ENCODE peak calls at places on chromosomes 11 and 22, in seven cellular contexts. One of them, this sample, is unnamed.

GRCh38 chr11:90434858-90435257 is 212.0 kb upstream of the CHORDC1 start:
- DNase-seq in H1: no peak
- DNase-seq in IMR-90: no peak
- DNase-seq in H9: no peak
- DNase-seq in mesendoderm: peak
- DNase-seq in trophoblast cell: peak
- DNase-seq in mesenchymal stem cell: no peak
- DNase-seq in this sample: peak

GRCh38 chr11:8777907-8778767 is 95.5 kb downstream of the RPL27A start:
- DNase-seq in trophoblast cell: no peak
- DNase-seq in IMR-90: peak
- DNase-seq in mesendoderm: no peak
- DNase-seq in mesenchymal stem cell: peak
- DNase-seq in H9: no peak
- DNase-seq in H1: no peak
- DNase-seq in this sample: peak

GRCh38 chr22:40819741-40820140 is 595 bp upstream of the SLC25A17 start:
- DNase-seq in mesenchymal stem cell: peak
- DNase-seq in mesendoderm: no peak
- DNase-seq in IMR-90: peak
- DNase-seq in H1: no peak
- DNase-seq in trophoblast cell: no peak
- DNase-seq in H9: no peak
- DNase-seq in this sample: no peak

GRCh38 chr11:9132203-9132878 is 40.9 kb upstream of the SCUBE2 start:
- DNase-seq in mesenchymal stem cell: no peak
- DNase-seq in trophoblast cell: no peak
- DNase-seq in H1: no peak
- DNase-seq in H9: no peak
- DNase-seq in mesendoderm: no peak
- DNase-seq in IMR-90: no peak
- DNase-seq in this sample: no peak

GRCh38 chr11:94151903-94152677 is 23.4 kb downstream of the PANX1 start:
- DNase-seq in IMR-90: peak
- DNase-seq in H9: peak
- DNase-seq in mesenchymal stem cell: peak
- DNase-seq in mesendoderm: peak
- DNase-seq in trophoblast cell: peak
- DNase-seq in H1: no peak
- DNase-seq in this sample: no peak

GRCh38 chr11:21475276-21475675 is 717.6 kb upstream of the ANO5 start:
- DNase-seq in H1: no peak
- DNase-seq in H9: no peak
- DNase-seq in mesendoderm: peak
- DNase-seq in trophoblast cell: no peak
- DNase-seq in IMR-90: no peak
- DNase-seq in mesenchymal stem cell: no peak
- DNase-seq in this sample: no peak

GRCh38 chr22:41217553-41218157 is 12.5 kb downstream of the L3MBTL2 start:
- DNase-seq in H1: no peak
- DNase-seq in trophoblast cell: no peak
- DNase-seq in H9: peak
- DNase-seq in mesenchymal stem cell: peak
- DNase-seq in IMR-90: peak
- DNase-seq in mesendoderm: peak
- DNase-seq in this sample: no peak

GRCh38 chr11:46677991-46678740 is 22.3 kb downstream of the ARHGAP1 start:
- DNase-seq in H9: no peak
- DNase-seq in mesendoderm: peak
- DNase-seq in trophoblast cell: no peak
- DNase-seq in H1: no peak
- DNase-seq in IMR-90: peak
- DNase-seq in mesenchymal stem cell: peak
- DNase-seq in this sample: no peak

GRCh38 chr11:32960553-32961164 is 55.0 kb upstream of the DEPDC7 start:
- DNase-seq in IMR-90: peak
- DNase-seq in mesendoderm: peak
- DNase-seq in H9: no peak
- DNase-seq in trophoblast cell: no peak
- DNase-seq in H1: no peak
- DNase-seq in mesenchymal stem cell: peak
- DNase-seq in this sample: peak

GRCh38 chr11:34050967-34051348 is 573 bp upstream of the CAPRIN1 start:
- DNase-seq in H1: no peak
- DNase-seq in H9: no peak
- DNase-seq in IMR-90: peak
- DNase-seq in mesendoderm: no peak
- DNase-seq in trophoblast cell: no peak
- DNase-seq in mesenchymal stem cell: peak
- DNase-seq in this sample: no peak

GRCh38 chr11:30990625-30991348 is 378.8 kb downstream of the DCDC1 start:
- DNase-seq in H9: no peak
- DNase-seq in mesendoderm: no peak
- DNase-seq in trophoblast cell: no peak
- DNase-seq in mesenchymal stem cell: no peak
- DNase-seq in IMR-90: no peak
- DNase-seq in H1: no peak
- DNase-seq in this sample: no peak

GRCh38 chr22:22199634-22200033 is 45.0 kb upstream of the VPREB1 start:
- DNase-seq in trophoblast cell: no peak
- DNase-seq in H1: no peak
- DNase-seq in mesenchymal stem cell: no peak
- DNase-seq in H9: no peak
- DNase-seq in IMR-90: no peak
- DNase-seq in mesendoderm: no peak
- DNase-seq in this sample: no peak

GRCh38 chr11:119992171-119993051 is 145.5 kb downstream of the TRIM29 start:
- DNase-seq in H1: no peak
- DNase-seq in mesenchymal stem cell: no peak
- DNase-seq in IMR-90: no peak
- DNase-seq in mesendoderm: peak
- DNase-seq in trophoblast cell: no peak
- DNase-seq in H9: no peak
- DNase-seq in this sample: no peak

GRCh38 chr11:71136095-71136845 is 116.1 kb downstream of the SHANK2 start:
- DNase-seq in IMR-90: no peak
- DNase-seq in H1: no peak
- DNase-seq in trophoblast cell: no peak
- DNase-seq in mesendoderm: no peak
- DNase-seq in mesenchymal stem cell: no peak
- DNase-seq in H9: no peak
- DNase-seq in this sample: no peak
- H2BK5ac ChIP-seq in IMR-90: no peak
- H2BK5ac ChIP-seq in H1: no peak
- H2BK5ac ChIP-seq in trophoblast cell: no peak
- H2BK5ac ChIP-seq in mesendoderm: no peak
- H2BK5ac ChIP-seq in mesenchymal stem cell: no peak
- H2BK5ac ChIP-seq in H9: no peak
- H2BK5ac ChIP-seq in this sample: no peak

DNA sequence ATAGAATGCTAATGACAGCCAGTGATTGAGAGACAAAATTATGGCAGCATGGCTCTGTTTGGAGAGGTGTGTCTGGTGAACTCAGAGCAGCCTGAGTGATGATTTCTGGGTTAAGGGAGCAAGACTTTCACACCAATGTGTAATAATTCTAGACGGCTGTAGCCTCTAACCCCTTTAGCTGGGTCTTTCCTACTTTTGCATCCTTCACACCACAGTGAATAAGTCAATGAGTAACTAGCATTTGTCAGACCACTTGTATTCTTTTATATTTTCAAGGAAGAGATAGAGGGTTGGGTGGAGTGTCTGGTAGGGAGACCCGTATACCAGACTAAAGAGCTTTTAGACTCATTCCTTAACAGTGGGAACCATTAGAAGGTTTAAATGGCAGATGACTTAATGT is 50.4 kb downstream of the ATXN10 start:
- DNase-seq in H1: no peak
- DNase-seq in mesenchymal stem cell: no peak
- DNase-seq in mesendoderm: no peak
- DNase-seq in trophoblast cell: no peak
- DNase-seq in H9: no peak
- DNase-seq in IMR-90: no peak
- DNase-seq in this sample: no peak
- H3K23ac ChIP-seq in H1: no peak
- H3K23ac ChIP-seq in mesenchymal stem cell: no peak
- H3K23ac ChIP-seq in mesendoderm: no peak
- H3K23ac ChIP-seq in trophoblast cell: no peak
- H3K23ac ChIP-seq in H9: no peak
- H3K23ac ChIP-seq in IMR-90: no peak
- H3K23ac ChIP-seq in this sample: no peak

GRCh38 chr11:2179516-2179915 is 7.9 kb upstream of the TH start:
- DNase-seq in IMR-90: no peak
- DNase-seq in mesendoderm: no peak
- DNase-seq in H1: no peak
- DNase-seq in trophoblast cell: no peak
- DNase-seq in mesenchymal stem cell: no peak
- DNase-seq in H9: no peak
- DNase-seq in this sample: no peak

GRCh38 chr11:2180347-2180746 is 8.7 kb upstream of the TH start:
- DNase-seq in trophoblast cell: no peak
- DNase-seq in H9: no peak
- DNase-seq in IMR-90: no peak
- DNase-seq in H1: no peak
- DNase-seq in mesenchymal stem cell: no peak
- DNase-seq in mesendoderm: no peak
- DNase-seq in this sample: no peak

GRCh38 chr11:2182075-2182474 is 10.5 kb upstream of the TH start:
- DNase-seq in mesenchymal stem cell: no peak
- DNase-seq in IMR-90: no peak
- DNase-seq in trophoblast cell: no peak
- DNase-seq in mesendoderm: no peak
- DNase-seq in H1: no peak
- DNase-seq in H9: no peak
- DNase-seq in this sample: no peak

GRCh38 chr11:2178906-2179494 is 7.4 kb upstream of the TH start:
- DNase-seq in H1: no peak
- DNase-seq in mesendoderm: peak
- DNase-seq in trophoblast cell: peak
- DNase-seq in mesenchymal stem cell: peak
- DNase-seq in IMR-90: peak
- DNase-seq in H9: no peak
- DNase-seq in this sample: no peak

DNA sequence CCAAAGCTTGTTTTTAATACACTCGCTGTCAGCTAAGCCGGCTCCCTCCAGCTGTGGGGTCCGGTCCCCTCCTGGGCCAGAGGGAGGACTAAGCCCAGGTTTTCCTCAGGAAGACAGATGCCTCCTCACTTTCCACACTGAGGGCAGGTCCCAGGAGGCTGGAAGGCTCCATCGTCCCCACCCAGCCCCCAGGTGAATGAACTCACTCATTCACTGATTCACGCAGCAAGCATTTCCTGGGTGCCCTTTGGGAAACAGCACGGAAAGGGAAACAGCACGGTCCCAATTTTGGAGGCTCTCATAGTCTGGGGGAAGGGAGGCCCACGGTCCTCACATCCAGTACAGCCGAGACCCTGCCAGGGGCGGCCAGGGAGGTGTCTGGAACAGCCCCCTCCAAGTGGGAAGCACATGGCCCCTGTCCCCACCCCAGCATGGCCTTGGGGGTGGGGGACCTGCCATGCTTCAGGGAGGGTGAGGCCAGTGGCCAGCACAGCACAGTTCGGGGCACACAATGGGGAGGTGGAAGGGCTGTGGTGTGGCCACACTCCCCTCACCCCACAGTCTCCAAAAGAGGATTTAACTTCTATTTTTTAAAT is 9.3 kb upstream of the TH start:
- DNase-seq in H9: no peak
- DNase-seq in mesenchymal stem cell: no peak
- DNase-seq in mesendoderm: no peak
- DNase-seq in IMR-90: no peak
- DNase-seq in trophoblast cell: no peak
- DNase-seq in H1: no peak
- DNase-seq in this sample: no peak
- H2BK5ac ChIP-seq in H9: no peak
- H2BK5ac ChIP-seq in mesenchymal stem cell: no peak
- H2BK5ac ChIP-seq in mesendoderm: no peak
- H2BK5ac ChIP-seq in IMR-90: no peak
- H2BK5ac ChIP-seq in trophoblast cell: no peak
- H2BK5ac ChIP-seq in H1: no peak
- H2BK5ac ChIP-seq in this sample: peak

DNA sequence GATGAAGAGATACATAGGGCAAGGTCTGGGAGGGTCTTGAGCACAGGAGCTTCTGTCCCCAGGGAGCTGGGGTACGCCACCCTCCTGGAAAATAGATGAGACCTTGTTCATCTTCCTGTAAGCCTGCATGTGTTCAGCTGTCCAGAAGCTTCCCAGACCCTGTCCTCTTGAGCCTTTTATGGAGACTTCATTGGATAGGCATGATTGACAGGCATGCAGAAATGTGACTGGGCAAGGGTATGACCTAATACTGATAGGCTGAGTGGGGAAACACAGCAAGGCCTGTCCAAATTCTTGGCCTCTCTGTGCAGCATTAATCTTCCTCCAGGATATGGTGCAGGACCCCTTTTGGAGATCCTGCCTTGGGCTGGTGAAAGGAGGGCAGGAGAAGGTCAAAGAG is 15.7 kb downstream of the ARCN1 start:
- DNase-seq in H9: no peak
- DNase-seq in trophoblast cell: no peak
- DNase-seq in IMR-90: no peak
- DNase-seq in H1: no peak
- DNase-seq in mesenchymal stem cell: no peak
- DNase-seq in mesendoderm: no peak
- DNase-seq in this sample: no peak
- H3K23ac ChIP-seq in H9: no peak
- H3K23ac ChIP-seq in trophoblast cell: no peak
- H3K23ac ChIP-seq in IMR-90: no peak
- H3K23ac ChIP-seq in H1: no peak
- H3K23ac ChIP-seq in mesenchymal stem cell: no peak
- H3K23ac ChIP-seq in mesendoderm: no peak
- H3K23ac ChIP-seq in this sample: no peak

This sample was measured in neuronal stem cell.